ENCODE peak calls at places on chromosomes 12 and 14, in four cellular contexts. O is IMR-90, X is tibial artery, L is body of pancreas. E is an unnamed sample. For H3K4me1, the result is how much of the 10 kb centered on the place peaks cover.

GRCh38 chr14:85532981-85533820 is 3.3 kb downstream of the FLRT2 start:
- DNase-seq in O (peak), X (peak), L (peak), E (peak)

GRCh38 chr12:52434096-52434733 is at the start of gene KRT75:
- DNase-seq in O (no peak), X (no peak), L (no peak), E (no peak)

GRCh38 chr12:71958457-71958856 is 19.8 kb downstream of the TPH2 start:
- DNase-seq in O (peak), X (no peak), L (no peak), E (no peak)

GRCh38 chr12:26112703-26113147 is 12.1 kb downstream of the BHLHE41 start:
- DNase-seq in O (peak), X (no peak), L (no peak), E (no peak)

GRCh38 chr14:22977684-22978486 is 4.5 kb downstream of the AJUBA start:
- DNase-seq in O (peak), X (no peak), L (peak), E (peak)

GRCh38 chr12:59005195-59005961 is 85.1 kb upstream of the LRIG3 start:
- DNase-seq in O (peak), X (no peak), L (no peak), E (no peak)

GRCh38 chr12:91565246-91565645 is 382.6 kb upstream of the DCN start:
- DNase-seq in O (no peak), X (no peak), L (no peak), E (no peak)

GRCh38 chr12:124828264-124829007 is 35.2 kb downstream of the SCARB1 start:
- DNase-seq in O (peak), X (no peak), L (peak), E (no peak)

GRCh38 chr12:9079082-9079481 is 36.6 kb downstream of the A2M start:
- DNase-seq in O (no peak), X (no peak), L (no peak), E (no peak)

GRCh38 chr14:89458713-89459112 is 41.7 kb upstream of the FOXN3 start:
- DNase-seq in O (no peak), X (no peak), L (no peak), E (no peak)
- H3K27ac ChIP-seq in O (no peak), X (no peak), L (no peak), E (no peak)

GRCh38 chr12:111394480-111394879 is 11.2 kb upstream of the SH2B3 start:
- DNase-seq in O (no peak), X (no peak), L (no peak), E (no peak)
- H3K4me1 ChIP-seq in O (under half), X (under half), L (under half), E (under half)

DNA sequence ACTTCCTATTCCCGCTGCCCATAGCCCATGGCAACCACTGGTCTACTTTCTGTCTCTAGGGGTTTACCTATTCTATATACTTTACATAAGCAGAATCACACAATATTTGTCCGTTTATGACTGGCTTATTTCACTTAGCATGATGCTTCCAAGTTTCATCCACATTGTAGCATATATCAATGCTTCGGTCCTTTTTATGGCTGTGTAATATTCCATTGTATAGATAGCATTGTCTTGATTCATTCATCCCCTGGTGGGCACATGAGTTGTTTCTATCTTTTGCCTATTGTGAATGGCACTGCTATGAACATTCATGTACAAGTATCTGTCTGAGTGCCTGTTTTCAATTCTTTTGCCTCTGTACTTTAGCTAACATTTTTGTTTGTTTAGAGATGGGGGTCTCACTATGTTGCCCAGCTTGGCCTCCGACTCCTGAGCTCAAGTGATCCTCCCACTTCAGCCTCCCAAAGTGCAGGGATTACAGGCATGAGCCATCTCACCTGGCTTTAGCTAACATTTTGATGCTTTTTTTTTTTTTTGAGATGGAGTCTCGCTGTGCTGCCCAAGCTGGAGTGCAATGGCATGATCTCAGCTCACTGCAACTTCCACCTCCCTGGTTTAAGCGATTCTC is 10.1 kb upstream of the SH2B3 start:
- DNase-seq in O (no peak), X (no peak), L (no peak), E (no peak)
- H3K27ac ChIP-seq in O (no peak), X (no peak), L (no peak), E (no peak)

DNA sequence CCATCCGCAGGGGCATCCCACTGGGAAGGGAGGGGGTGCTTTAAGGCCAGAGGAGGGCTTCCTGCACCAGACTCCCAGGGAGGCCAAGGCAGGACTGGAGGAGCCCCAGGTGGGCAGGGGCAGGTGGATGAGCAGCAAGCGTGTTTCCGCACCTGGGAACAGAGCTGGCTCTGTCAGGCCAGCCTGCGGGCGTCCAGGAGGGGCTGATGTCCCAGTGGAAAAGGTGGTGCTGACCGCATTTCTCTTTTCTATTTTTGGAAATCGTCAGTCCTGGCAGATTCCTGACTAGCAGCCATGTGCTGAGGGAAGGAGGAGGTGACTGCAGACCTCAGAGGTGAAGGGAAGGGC is 27.2 kb downstream of the CHGA start:
- DNase-seq in O (no peak), X (no peak), L (no peak), E (no peak)
- H3K4me1 ChIP-seq in O (under half), X (under half), L (under half), E (under half)

DNA sequence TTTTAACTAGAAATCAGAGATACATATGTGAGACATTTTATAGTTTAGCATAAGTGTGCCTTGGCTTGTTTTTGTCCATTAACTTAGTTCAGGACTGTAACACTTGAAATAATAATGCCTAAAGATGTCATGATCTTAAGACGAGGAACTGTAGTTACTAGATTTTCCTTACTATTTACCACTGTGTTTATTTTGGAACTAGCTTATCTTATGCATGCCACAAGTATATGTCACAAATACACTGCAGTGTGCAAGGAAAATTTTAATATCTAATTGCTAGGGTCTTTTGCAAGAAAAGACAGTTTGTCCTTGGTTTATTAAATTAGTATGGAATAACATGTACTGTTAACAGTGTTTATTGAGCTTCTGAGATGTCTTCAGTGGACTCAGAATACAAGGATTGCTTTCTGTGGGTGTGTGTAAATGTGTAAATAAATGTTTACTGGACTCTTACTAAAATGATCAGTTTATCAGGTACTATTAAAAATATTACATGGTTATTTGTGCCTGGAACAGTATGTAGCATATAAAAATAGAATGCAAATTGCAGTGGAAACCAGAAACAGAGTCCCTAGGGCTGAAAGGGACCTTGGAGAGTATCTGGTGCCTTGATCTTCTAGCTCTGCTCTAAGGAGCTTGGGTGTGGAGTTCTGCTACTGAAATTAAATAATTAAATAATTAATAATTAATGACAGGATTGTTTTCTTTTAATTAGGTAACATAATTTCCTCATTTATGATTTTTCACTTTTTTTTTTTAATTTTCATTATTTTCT is 58.1 kb downstream of the FGD4 start:
- DNase-seq in O (peak), X (no peak), L (no peak), E (no peak)
- H3K27ac ChIP-seq in O (no peak), X (peak), L (peak), E (no peak)

GRCh38 chr12:8038659-8039114 is 6.2 kb downstream of the FOXJ2 start:
- DNase-seq in O (peak), X (no peak), L (peak), E (peak)
- H3K4me1 ChIP-seq in O (under half), X (half or more), L (half or more), E (half or more)

E was measured in upper lobe of right lung.